ENCODE peak calls at places on chromosomes 11 and 22, in four cellular contexts. J is H9, I is neuronal stem cell, T is IMR-90. O is an unnamed sample.

GRCh38 chr22:42217019-42217751 is 53.3 kb downstream of the TCF20 start:
- DNase-seq in J (no peak), I (no peak), T (peak), O (no peak)

GRCh38 chr22:38467904-38468760 is at the start of gene KDELR3:
- DNase-seq in J (no peak), I (no peak), T (peak), O (peak)

GRCh38 chr22:39487826-39488520 is 14.1 kb upstream of the MIEF1 start:
- DNase-seq in J (no peak), I (no peak), T (no peak), O (no peak)

GRCh38 chr11:77322506-77322905 is 21.0 kb upstream of the GDPD4 start:
- DNase-seq in J (no peak), I (no peak), T (peak), O (no peak)

GRCh38 chr11:118318112-118319030 is 13.8 kb downstream of the CD3E start:
- DNase-seq in J (no peak), I (no peak), T (no peak), O (no peak)

GRCh38 chr11:64546600-64546999 is 44.4 kb upstream of the SLC22A12 start:
- DNase-seq in J (no peak), I (no peak), T (no peak), O (no peak)

GRCh38 chr11:859394-860131 is 16.9 kb downstream of the TSPAN4 start:
- DNase-seq in J (no peak), I (no peak), T (peak), O (no peak)

GRCh38 chr11:113668255-113668654 is 37.9 kb downstream of the TMPRSS5 start:
- DNase-seq in J (no peak), I (no peak), T (no peak), O (no peak)

GRCh38 chr11:85540635-85541034 is 86.5 kb downstream of the DLG2 start:
- DNase-seq in J (peak), I (no peak), T (no peak), O (peak)

GRCh38 chr22:46087816-46088277 is 62.5 kb upstream of the PPARA start:
- DNase-seq in J (no peak), I (no peak), T (peak), O (peak)

GRCh38 chr22:19232620-19233019 is 54.1 kb upstream of the SLC25A1 start:
- DNase-seq in J (no peak), I (no peak), T (no peak), O (no peak)

GRCh38 chr11:130786987-130787688 is 129.1 kb downstream of the SNX19 start:
- DNase-seq in J (no peak), I (no peak), T (peak), O (no peak)

GRCh38 chr22:39527481-39527961 is 5.0 kb downstream of the RPS19BP1 start:
- DNase-seq in J (peak), I (no peak), T (peak), O (peak)

GRCh38 chr11:7904910-7905309 is 26.2 kb downstream of the OR10A6 start:
- DNase-seq in J (no peak), I (no peak), T (peak), O (peak)

GRCh38 chr11:7905549-7905948 is 25.5 kb downstream of the OR10A6 start:
- DNase-seq in J (no peak), I (no peak), T (no peak), O (no peak)

GRCh38 chr11:7907121-7907520 is 23.9 kb downstream of the OR10A6 start:
- DNase-seq in J (no peak), I (no peak), T (no peak), O (no peak)

GRCh38 chr11:7906481-7906880 is 24.6 kb downstream of the OR10A6 start:
- DNase-seq in J (no peak), I (no peak), T (no peak), O (peak)

GRCh38 chr11:7905961-7906429 is 25.1 kb downstream of the OR10A6 start:
- DNase-seq in J (peak), I (no peak), T (no peak), O (peak)
- H2BK5ac ChIP-seq in J (no peak), I (no peak), T (peak), O (peak)

GRCh38 chr22:21921184-21921721 is 31.4 kb downstream of the PPM1F start:
- DNase-seq in J (peak), I (no peak), T (no peak), O (no peak)
- H2BK15ac ChIP-seq in J (no peak), I (no peak), T (no peak), O (no peak)

GRCh38 chr11:27464155-27464759 is 8.3 kb downstream of the LGR4 start:
- DNase-seq in J (no peak), I (no peak), T (peak), O (peak)
- H2BK5ac ChIP-seq in J (no peak), I (no peak), T (no peak), O (no peak)

GRCh38 chr11:3165152-3165705 is at the start of gene OSBPL5:
- DNase-seq in J (no peak), I (no peak), T (peak), O (peak)

GRCh38 chr11:3167143-3168119 is 2.3 kb upstream of the OSBPL5 start:
- DNase-seq in J (no peak), I (no peak), T (no peak), O (no peak)

GRCh38 chr11:3165916-3166267 is 782 bp upstream of the OSBPL5 start:
- DNase-seq in J (no peak), I (no peak), T (no peak), O (no peak)

GRCh38 chr11:3164540-3165151 is 464 bp downstream of the OSBPL5 start:
- DNase-seq in J (no peak), I (no peak), T (no peak), O (peak)

DNA sequence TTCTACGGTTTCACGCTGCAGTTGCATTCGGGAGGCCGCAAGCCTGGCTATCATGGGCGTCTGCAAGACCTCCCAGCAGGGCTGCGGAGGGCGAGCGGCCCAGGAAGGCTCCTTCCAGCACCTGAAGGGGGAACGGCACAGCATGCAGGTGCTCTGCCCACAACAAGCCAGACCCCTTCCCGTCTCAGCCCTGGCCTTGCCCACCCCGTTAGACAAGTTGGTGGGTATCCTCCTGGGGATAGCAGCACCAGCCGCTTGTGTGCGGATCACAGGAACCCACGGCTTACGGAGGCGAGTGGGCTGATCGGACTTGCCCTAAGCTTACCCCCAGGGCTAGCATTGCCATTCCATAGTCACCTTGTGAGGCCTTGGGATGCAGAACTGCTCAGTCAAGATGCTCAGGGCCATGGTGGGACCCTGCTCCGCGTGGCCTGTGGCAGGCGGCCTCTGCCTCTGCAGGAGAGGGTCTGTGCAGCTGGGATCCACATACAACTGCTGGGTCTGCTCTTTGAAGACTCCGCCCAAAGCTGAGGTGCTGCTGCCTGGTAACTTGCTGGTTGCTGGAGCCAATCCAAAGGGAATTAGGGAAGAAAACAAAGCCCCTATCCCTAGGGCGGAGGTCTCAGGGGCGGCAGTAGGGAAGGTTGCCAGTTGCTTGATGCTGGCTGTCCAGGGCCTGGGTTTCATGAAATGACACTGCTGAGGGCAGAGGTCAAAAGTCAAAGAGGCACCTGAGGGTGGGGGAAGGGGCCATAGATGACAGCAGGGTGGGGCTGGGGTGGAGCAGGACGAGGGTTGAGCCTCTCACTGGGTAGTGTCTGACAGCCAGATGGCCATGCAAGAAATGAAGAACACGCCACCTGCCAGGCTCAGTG is 1.4 kb upstream of the OSBPL5 start:
- DNase-seq in J (no peak), I (no peak), T (no peak), O (no peak)
- H2BK15ac ChIP-seq in J (no peak), I (peak), T (no peak), O (no peak)

O was measured in mesendoderm.